ENCODE peak calls at places on chromosomes 3 and 15, in five cellular contexts. One of them, this sample, is unnamed.
A peak's percentile ranks its signal among the peaks of the same experiment; 100 is the strongest.

GRCh38 chr3:18445421-18446066 is 20.4 kb upstream of the SATB1 start:
- DNase-seq in tibial nerve: no peak
- DNase-seq in CD8-positive, alpha-beta T cell: peak; percentile 73
- DNase-seq in heart left ventricle: peak; percentile 28
- DNase-seq in MM.1S: no peak
- DNase-seq in this sample: peak; percentile 49

GRCh38 chr3:74139648-74140047 is 474.8 kb downstream of the CNTN3 start:
- DNase-seq in tibial nerve: no peak
- DNase-seq in CD8-positive, alpha-beta T cell: no peak
- DNase-seq in heart left ventricle: no peak
- DNase-seq in MM.1S: peak; percentile 36
- DNase-seq in this sample: no peak

GRCh38 chr3:168889666-168890065 is 773.8 kb downstream of the MECOM start:
- DNase-seq in tibial nerve: no peak
- DNase-seq in CD8-positive, alpha-beta T cell: no peak
- DNase-seq in heart left ventricle: no peak
- DNase-seq in MM.1S: no peak
- DNase-seq in this sample: no peak

GRCh38 chr3:160987982-160988964 is 116.9 kb downstream of the B3GALNT1 start:
- DNase-seq in tibial nerve: no peak
- DNase-seq in CD8-positive, alpha-beta T cell: no peak
- DNase-seq in heart left ventricle: no peak
- DNase-seq in MM.1S: no peak
- DNase-seq in this sample: no peak

GRCh38 chr3:43998841-43999805 is 242.6 kb upstream of the TOPAZ1 start:
- DNase-seq in tibial nerve: no peak
- DNase-seq in CD8-positive, alpha-beta T cell: no peak
- DNase-seq in heart left ventricle: no peak
- DNase-seq in MM.1S: peak; percentile 83
- DNase-seq in this sample: peak; percentile 95

GRCh38 chr15:69941931-69942471 is 155.7 kb downstream of the TLE3 start:
- DNase-seq in tibial nerve: no peak
- DNase-seq in CD8-positive, alpha-beta T cell: no peak
- DNase-seq in heart left ventricle: no peak
- DNase-seq in MM.1S: no peak
- DNase-seq in this sample: no peak

GRCh38 chr15:90959894-90960293 is 5.2 kb downstream of the RCCD1 start:
- DNase-seq in tibial nerve: no peak
- DNase-seq in CD8-positive, alpha-beta T cell: no peak
- DNase-seq in heart left ventricle: peak; percentile 80
- DNase-seq in MM.1S: no peak
- DNase-seq in this sample: peak; percentile 86

GRCh38 chr3:170721563-170721962 is 135.7 kb upstream of the SLC7A14 start:
- DNase-seq in tibial nerve: no peak
- DNase-seq in CD8-positive, alpha-beta T cell: no peak
- DNase-seq in heart left ventricle: no peak
- DNase-seq in MM.1S: no peak
- DNase-seq in this sample: no peak

GRCh38 chr3:168141405-168141993 is 45.8 kb upstream of the GOLIM4 start:
- DNase-seq in tibial nerve: no peak
- DNase-seq in CD8-positive, alpha-beta T cell: no peak
- DNase-seq in heart left ventricle: no peak
- DNase-seq in MM.1S: no peak
- DNase-seq in this sample: no peak

GRCh38 chr15:85462029-85462428 is 81.6 kb downstream of the AKAP13 start:
- DNase-seq in tibial nerve: no peak
- DNase-seq in CD8-positive, alpha-beta T cell: no peak
- DNase-seq in heart left ventricle: no peak
- DNase-seq in MM.1S: no peak
- DNase-seq in this sample: no peak

GRCh38 chr3:184229424-184230080 is at the start of gene VWA5B2:
- DNase-seq in tibial nerve: no peak
- DNase-seq in CD8-positive, alpha-beta T cell: peak; percentile 61
- DNase-seq in heart left ventricle: peak; percentile 59
- DNase-seq in MM.1S: peak; percentile 89
- DNase-seq in this sample: peak; percentile 98

GRCh38 chr15:68821898-68822380 is 1.2 kb upstream of the ANP32A start:
- DNase-seq in tibial nerve: no peak
- DNase-seq in CD8-positive, alpha-beta T cell: no peak
- DNase-seq in heart left ventricle: no peak
- DNase-seq in MM.1S: no peak
- DNase-seq in this sample: peak; percentile 73

GRCh38 chr3:151113342-151113741 is 27.9 kb downstream of the MED12L start:
- DNase-seq in tibial nerve: no peak
- DNase-seq in CD8-positive, alpha-beta T cell: no peak
- DNase-seq in heart left ventricle: no peak
- DNase-seq in MM.1S: no peak
- DNase-seq in this sample: no peak

GRCh38 chr15:29968099-29968892 is 114.5 kb upstream of the GOLGA8J start:
- DNase-seq in tibial nerve: no peak
- DNase-seq in CD8-positive, alpha-beta T cell: no peak
- DNase-seq in heart left ventricle: no peak
- DNase-seq in MM.1S: no peak
- DNase-seq in this sample: peak; percentile 62

GRCh38 chr15:63573533-63573932 is 23.7 kb upstream of the FBXL22 start:
- DNase-seq in tibial nerve: no peak
- DNase-seq in CD8-positive, alpha-beta T cell: no peak
- DNase-seq in heart left ventricle: no peak
- DNase-seq in MM.1S: no peak
- DNase-seq in this sample: no peak

GRCh38 chr3:185103359-185104127 is 49.3 kb downstream of the C3orf70 start:
- DNase-seq in tibial nerve: no peak
- DNase-seq in CD8-positive, alpha-beta T cell: no peak
- DNase-seq in heart left ventricle: no peak
- DNase-seq in MM.1S: no peak
- DNase-seq in this sample: no peak

GRCh38 chr3:156551261-156551660 is 3.7 kb downstream of the SSR3 start:
- DNase-seq in tibial nerve: no peak
- DNase-seq in CD8-positive, alpha-beta T cell: no peak
- DNase-seq in heart left ventricle: no peak
- DNase-seq in MM.1S: no peak
- DNase-seq in this sample: peak; percentile 47

GRCh38 chr3:113743006-113743639 is 2.9 kb downstream of the NAA50 start:
- DNase-seq in tibial nerve: no peak
- DNase-seq in CD8-positive, alpha-beta T cell: no peak
- DNase-seq in heart left ventricle: no peak
- DNase-seq in MM.1S: peak; percentile 78
- DNase-seq in this sample: peak; percentile 68

GRCh38 chr3:62622553-62623174 is 249.3 kb upstream of the FEZF2 start:
- DNase-seq in tibial nerve: no peak
- DNase-seq in CD8-positive, alpha-beta T cell: no peak
- DNase-seq in heart left ventricle: no peak
- DNase-seq in MM.1S: peak; percentile 57
- DNase-seq in this sample: peak; percentile 86

GRCh38 chr3:73431136-73431933 is 193.4 kb downstream of the PDZRN3 start:
- DNase-seq in tibial nerve: no peak
- DNase-seq in CD8-positive, alpha-beta T cell: no peak
- DNase-seq in heart left ventricle: no peak
- DNase-seq in MM.1S: no peak
- DNase-seq in this sample: no peak

GRCh38 chr15:93058904-93059427 is 30.0 kb downstream of the RGMA start:
- DNase-seq in tibial nerve: no peak
- DNase-seq in CD8-positive, alpha-beta T cell: no peak
- DNase-seq in heart left ventricle: no peak
- DNase-seq in MM.1S: no peak
- DNase-seq in this sample: no peak

GRCh38 chr15:91561371-91562100 is 292.0 kb upstream of the SLCO3A1 start:
- DNase-seq in tibial nerve: peak; percentile 41
- DNase-seq in CD8-positive, alpha-beta T cell: no peak
- DNase-seq in heart left ventricle: peak; percentile 47
- DNase-seq in MM.1S: no peak
- DNase-seq in this sample: peak; percentile 82

GRCh38 chr15:96924570-96924969 is 594.1 kb downstream of the NR2F2 start:
- DNase-seq in tibial nerve: no peak
- DNase-seq in CD8-positive, alpha-beta T cell: no peak
- DNase-seq in heart left ventricle: no peak
- DNase-seq in MM.1S: no peak
- DNase-seq in this sample: no peak

GRCh38 chr15:77186518-77187095 is 115.7 kb upstream of the TSPAN3 start:
- DNase-seq in tibial nerve: no peak
- DNase-seq in CD8-positive, alpha-beta T cell: no peak
- DNase-seq in heart left ventricle: no peak
- DNase-seq in MM.1S: peak; percentile 43
- DNase-seq in this sample: peak; percentile 15

GRCh38 chr15:56918907-56919707 is 663 bp downstream of the TCF12 start:
- DNase-seq in tibial nerve: no peak
- DNase-seq in CD8-positive, alpha-beta T cell: peak; percentile 41
- DNase-seq in heart left ventricle: peak; percentile 74
- DNase-seq in MM.1S: peak; percentile 62
- DNase-seq in this sample: peak; percentile 95

GRCh38 chr15:29687939-29688884 is 134.1 kb downstream of the TJP1 start:
- DNase-seq in tibial nerve: no peak
- DNase-seq in CD8-positive, alpha-beta T cell: no peak
- DNase-seq in heart left ventricle: no peak
- DNase-seq in MM.1S: no peak
- DNase-seq in this sample: no peak

GRCh38 chr15:73983211-73983727 is 8.8 kb downstream of the STOML1 start:
- DNase-seq in tibial nerve: no peak
- DNase-seq in CD8-positive, alpha-beta T cell: no peak
- DNase-seq in heart left ventricle: peak; percentile 84
- DNase-seq in MM.1S: no peak
- DNase-seq in this sample: peak; percentile 95

DNA sequence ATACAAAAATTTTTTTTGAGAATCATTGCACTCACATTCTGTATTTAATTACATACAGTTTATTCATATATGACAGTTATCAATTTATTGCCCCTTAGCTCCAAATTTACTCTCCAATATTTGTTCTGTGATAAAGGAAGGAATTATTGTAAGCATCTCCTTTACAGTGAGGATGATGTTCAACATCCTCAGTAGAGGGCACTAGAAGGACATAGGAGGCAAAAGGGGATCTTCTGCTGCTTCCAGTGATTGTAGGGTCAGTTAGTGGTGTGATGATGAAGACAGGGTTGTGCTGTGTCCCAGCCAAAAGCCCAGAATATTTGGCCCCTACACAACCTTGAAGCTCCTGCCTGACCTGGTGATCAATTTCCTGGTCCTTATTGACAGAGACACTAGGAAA is 89.9 kb upstream of the DCBLD2 start:
- DNase-seq in tibial nerve: no peak
- DNase-seq in CD8-positive, alpha-beta T cell: no peak
- DNase-seq in heart left ventricle: no peak
- DNase-seq in MM.1S: no peak
- DNase-seq in this sample: no peak
- TF ChIP-seq CTCF in tibial nerve: no peak
- TF ChIP-seq CTCF in CD8-positive, alpha-beta T cell: no peak
- TF ChIP-seq CTCF in heart left ventricle: no peak
- TF ChIP-seq CTCF in MM.1S: no peak
- TF ChIP-seq CTCF in this sample: peak; percentile 40

GRCh38 chr3:186567072-186567921 is at the start of gene TBCCD1:
- DNase-seq in tibial nerve: peak; percentile 76
- DNase-seq in CD8-positive, alpha-beta T cell: peak; percentile 97
- DNase-seq in heart left ventricle: peak; percentile 92
- DNase-seq in MM.1S: peak; percentile 96
- DNase-seq in this sample: peak; percentile 95

GRCh38 chr3:186571644-186572013 is 1.1 kb downstream of the DNAJB11 start:
- DNase-seq in tibial nerve: no peak
- DNase-seq in CD8-positive, alpha-beta T cell: no peak
- DNase-seq in heart left ventricle: no peak
- DNase-seq in MM.1S: no peak
- DNase-seq in this sample: no peak

GRCh38 chr3:186570941-186571643 is 572 bp downstream of the DNAJB11 start:
- DNase-seq in tibial nerve: no peak
- DNase-seq in CD8-positive, alpha-beta T cell: no peak
- DNase-seq in heart left ventricle: no peak
- DNase-seq in MM.1S: no peak
- DNase-seq in this sample: peak; percentile 56

GRCh38 chr3:186570096-186570940 is at the start of gene DNAJB11:
- DNase-seq in tibial nerve: peak; percentile 97
- DNase-seq in CD8-positive, alpha-beta T cell: peak; percentile 96
- DNase-seq in heart left ventricle: peak; percentile 100
- DNase-seq in MM.1S: peak; percentile 100
- DNase-seq in this sample: peak; percentile 100

GRCh38 chr3:186569779-186570095 is 783 bp upstream of the DNAJB11 start:
- DNase-seq in tibial nerve: no peak
- DNase-seq in CD8-positive, alpha-beta T cell: no peak
- DNase-seq in heart left ventricle: no peak
- DNase-seq in MM.1S: no peak
- DNase-seq in this sample: peak; percentile 72
- H3K27ac ChIP-seq in tibial nerve: peak overlapping the region; percentile 50
- H3K27ac ChIP-seq in CD8-positive, alpha-beta T cell: peak overlapping the region; percentile 72
- H3K27ac ChIP-seq in heart left ventricle: no peak overlapping the region
- H3K27ac ChIP-seq in MM.1S: peak overlapping the region; percentile 58
- H3K27ac ChIP-seq in this sample: peak overlapping the region; percentile 47

GRCh38 chr15:40032125-40032839 is 6.7 kb downstream of the SRP14 start:
- DNase-seq in tibial nerve: no peak
- DNase-seq in CD8-positive, alpha-beta T cell: no peak
- DNase-seq in heart left ventricle: peak; percentile 59
- DNase-seq in MM.1S: no peak
- DNase-seq in this sample: no peak

GRCh38 chr15:40031300-40031699 is 7.7 kb downstream of the SRP14 start:
- DNase-seq in tibial nerve: no peak
- DNase-seq in CD8-positive, alpha-beta T cell: no peak
- DNase-seq in heart left ventricle: no peak
- DNase-seq in MM.1S: no peak
- DNase-seq in this sample: no peak

GRCh38 chr15:40028193-40028592 is 10.8 kb downstream of the SRP14 start:
- DNase-seq in tibial nerve: no peak
- DNase-seq in CD8-positive, alpha-beta T cell: no peak
- DNase-seq in heart left ventricle: no peak
- DNase-seq in MM.1S: no peak
- DNase-seq in this sample: no peak

GRCh38 chr15:40028853-40029252 is 10.1 kb downstream of the SRP14 start:
- DNase-seq in tibial nerve: no peak
- DNase-seq in CD8-positive, alpha-beta T cell: no peak
- DNase-seq in heart left ventricle: no peak
- DNase-seq in MM.1S: no peak
- DNase-seq in this sample: no peak

GRCh38 chr15:40029979-40030893 is 8.7 kb downstream of the SRP14 start:
- DNase-seq in tibial nerve: no peak
- DNase-seq in CD8-positive, alpha-beta T cell: no peak
- DNase-seq in heart left ventricle: no peak
- DNase-seq in MM.1S: peak; percentile 29
- DNase-seq in this sample: no peak
- TF ChIP-seq CTCF in tibial nerve: no peak
- TF ChIP-seq CTCF in CD8-positive, alpha-beta T cell: peak; percentile 50
- TF ChIP-seq CTCF in heart left ventricle: peak; percentile 52
- TF ChIP-seq CTCF in MM.1S: peak; percentile 83
- TF ChIP-seq CTCF in this sample: peak; percentile 67

GRCh38 chr15:58549780-58550064 is 117.9 kb downstream of the LIPC start:
- DNase-seq in tibial nerve: no peak
- DNase-seq in CD8-positive, alpha-beta T cell: no peak
- DNase-seq in heart left ventricle: no peak
- DNase-seq in MM.1S: no peak
- DNase-seq in this sample: no peak

GRCh38 chr15:58551084-58551763 is 119.4 kb downstream of the LIPC start:
- DNase-seq in tibial nerve: no peak
- DNase-seq in CD8-positive, alpha-beta T cell: no peak
- DNase-seq in heart left ventricle: no peak
- DNase-seq in MM.1S: no peak
- DNase-seq in this sample: no peak

GRCh38 chr15:58548308-58549012 is 116.7 kb downstream of the LIPC start:
- DNase-seq in tibial nerve: no peak
- DNase-seq in CD8-positive, alpha-beta T cell: no peak
- DNase-seq in heart left ventricle: no peak
- DNase-seq in MM.1S: no peak
- DNase-seq in this sample: no peak

GRCh38 chr15:58547628-58548307 is 116.0 kb downstream of the LIPC start:
- DNase-seq in tibial nerve: no peak
- DNase-seq in CD8-positive, alpha-beta T cell: no peak
- DNase-seq in heart left ventricle: no peak
- DNase-seq in MM.1S: no peak
- DNase-seq in this sample: no peak

GRCh38 chr15:58549013-58549779 is 117.4 kb downstream of the LIPC start:
- DNase-seq in tibial nerve: no peak
- DNase-seq in CD8-positive, alpha-beta T cell: no peak
- DNase-seq in heart left ventricle: no peak
- DNase-seq in MM.1S: no peak
- DNase-seq in this sample: no peak
- H3K27ac ChIP-seq in tibial nerve: no peak overlapping the region
- H3K27ac ChIP-seq in CD8-positive, alpha-beta T cell: no peak overlapping the region
- H3K27ac ChIP-seq in heart left ventricle: peak overlapping the region; percentile 72
- H3K27ac ChIP-seq in MM.1S: no peak overlapping the region
- H3K27ac ChIP-seq in this sample: no peak overlapping the region